ENCODE peak calls at places on chromosome 11, in six cellular contexts. One of them, this sample, is unnamed.

GRCh38 chr11:75498556-75499255 is 27.0 kb downstream of the GDPD5 start:
- DNase-seq in stimulated activated CD4-positive, alpha-beta T cell treated with anti-CD3 and anti-CD28 coated beads, Interleukin-1b, Interleukin-23, amount 100 ng/mL, for 48 hours: no peak
- DNase-seq in LNCaP clone FGC: no peak
- DNase-seq in H7: no peak
- DNase-seq in iPS DF 6.9: no peak
- DNase-seq in type B pancreatic cell: no peak
- DNase-seq in this sample: no peak

GRCh38 chr11:47494996-47495855 is 46.3 kb upstream of the RAPSN start:
- DNase-seq in H7: no peak
- DNase-seq in stimulated activated CD4-positive, alpha-beta T cell treated with anti-CD3 and anti-CD28 coated beads, Interleukin-1b, Interleukin-23, amount 100 ng/mL, for 48 hours: no peak
- DNase-seq in type B pancreatic cell: no peak
- DNase-seq in LNCaP clone FGC: no peak
- DNase-seq in iPS DF 6.9: no peak
- DNase-seq in this sample: no peak

GRCh38 chr11:122202161-122202950 is 86.3 kb upstream of the BLID start:
- DNase-seq in LNCaP clone FGC: no peak
- DNase-seq in iPS DF 6.9: no peak
- DNase-seq in H7: no peak
- DNase-seq in type B pancreatic cell: no peak
- DNase-seq in stimulated activated CD4-positive, alpha-beta T cell treated with anti-CD3 and anti-CD28 coated beads, Interleukin-1b, Interleukin-23, amount 100 ng/mL, for 48 hours: no peak
- DNase-seq in this sample: no peak

GRCh38 chr11:66119348-66120133 is 49.5 kb downstream of the PACS1 start:
- DNase-seq in LNCaP clone FGC: no peak
- DNase-seq in stimulated activated CD4-positive, alpha-beta T cell treated with anti-CD3 and anti-CD28 coated beads, Interleukin-1b, Interleukin-23, amount 100 ng/mL, for 48 hours: no peak
- DNase-seq in iPS DF 6.9: no peak
- DNase-seq in type B pancreatic cell: no peak
- DNase-seq in H7: no peak
- DNase-seq in this sample: no peak

GRCh38 chr11:68528630-68529029 is 68.1 kb downstream of the PPP6R3 start:
- DNase-seq in iPS DF 6.9: no peak
- DNase-seq in stimulated activated CD4-positive, alpha-beta T cell treated with anti-CD3 and anti-CD28 coated beads, Interleukin-1b, Interleukin-23, amount 100 ng/mL, for 48 hours: no peak
- DNase-seq in type B pancreatic cell: no peak
- DNase-seq in LNCaP clone FGC: peak; percentile 58
- DNase-seq in H7: no peak
- DNase-seq in this sample: peak; percentile 49

GRCh38 chr11:103798456-103798855 is 238.0 kb upstream of the DDI1 start:
- DNase-seq in H7: no peak
- DNase-seq in stimulated activated CD4-positive, alpha-beta T cell treated with anti-CD3 and anti-CD28 coated beads, Interleukin-1b, Interleukin-23, amount 100 ng/mL, for 48 hours: no peak
- DNase-seq in type B pancreatic cell: no peak
- DNase-seq in iPS DF 6.9: no peak
- DNase-seq in LNCaP clone FGC: no peak
- DNase-seq in this sample: no peak

GRCh38 chr11:58829736-58830135 is 14.8 kb downstream of the GLYATL2 start:
- DNase-seq in H7: no peak
- DNase-seq in type B pancreatic cell: no peak
- DNase-seq in iPS DF 6.9: no peak
- DNase-seq in stimulated activated CD4-positive, alpha-beta T cell treated with anti-CD3 and anti-CD28 coated beads, Interleukin-1b, Interleukin-23, amount 100 ng/mL, for 48 hours: no peak
- DNase-seq in LNCaP clone FGC: no peak
- DNase-seq in this sample: peak; percentile 1

GRCh38 chr11:16177688-16178087 is 178.7 kb downstream of the SOX6 start:
- DNase-seq in stimulated activated CD4-positive, alpha-beta T cell treated with anti-CD3 and anti-CD28 coated beads, Interleukin-1b, Interleukin-23, amount 100 ng/mL, for 48 hours: no peak
- DNase-seq in type B pancreatic cell: no peak
- DNase-seq in H7: no peak
- DNase-seq in LNCaP clone FGC: no peak
- DNase-seq in iPS DF 6.9: no peak
- DNase-seq in this sample: no peak

GRCh38 chr11:19216709-19217374 is 15.1 kb upstream of the CSRP3 start:
- DNase-seq in LNCaP clone FGC: peak; percentile 32
- DNase-seq in type B pancreatic cell: no peak
- DNase-seq in stimulated activated CD4-positive, alpha-beta T cell treated with anti-CD3 and anti-CD28 coated beads, Interleukin-1b, Interleukin-23, amount 100 ng/mL, for 48 hours: no peak
- DNase-seq in iPS DF 6.9: no peak
- DNase-seq in H7: no peak
- DNase-seq in this sample: no peak

GRCh38 chr11:94046796-94047195 is 25.6 kb downstream of the HEPHL1 start:
- DNase-seq in stimulated activated CD4-positive, alpha-beta T cell treated with anti-CD3 and anti-CD28 coated beads, Interleukin-1b, Interleukin-23, amount 100 ng/mL, for 48 hours: no peak
- DNase-seq in LNCaP clone FGC: peak; percentile 82
- DNase-seq in H7: no peak
- DNase-seq in type B pancreatic cell: no peak
- DNase-seq in iPS DF 6.9: no peak
- DNase-seq in this sample: no peak

GRCh38 chr11:112394304-112394703 is 133.6 kb upstream of the PLET1 start:
- DNase-seq in iPS DF 6.9: no peak
- DNase-seq in type B pancreatic cell: no peak
- DNase-seq in H7: no peak
- DNase-seq in LNCaP clone FGC: no peak
- DNase-seq in stimulated activated CD4-positive, alpha-beta T cell treated with anti-CD3 and anti-CD28 coated beads, Interleukin-1b, Interleukin-23, amount 100 ng/mL, for 48 hours: no peak
- DNase-seq in this sample: no peak

GRCh38 chr11:36509265-36509664 is 807 bp downstream of the TRAF6 start:
- DNase-seq in iPS DF 6.9: no peak
- DNase-seq in H7: peak; percentile 17
- DNase-seq in stimulated activated CD4-positive, alpha-beta T cell treated with anti-CD3 and anti-CD28 coated beads, Interleukin-1b, Interleukin-23, amount 100 ng/mL, for 48 hours: no peak
- DNase-seq in type B pancreatic cell: no peak
- DNase-seq in LNCaP clone FGC: no peak
- DNase-seq in this sample: peak; percentile 39

GRCh38 chr11:85086511-85087284 is 540.4 kb downstream of the DLG2 start:
- DNase-seq in stimulated activated CD4-positive, alpha-beta T cell treated with anti-CD3 and anti-CD28 coated beads, Interleukin-1b, Interleukin-23, amount 100 ng/mL, for 48 hours: no peak
- DNase-seq in iPS DF 6.9: no peak
- DNase-seq in LNCaP clone FGC: peak; percentile 77
- DNase-seq in type B pancreatic cell: no peak
- DNase-seq in H7: no peak
- DNase-seq in this sample: no peak

This sample was measured in activated CD8-positive, alpha-beta T cell treated with anti-CD3 and anti-CD28 coated beads for 36 hours.